ENCODE peak calls at places on chromosomes 13 and 19, in eight cellular contexts. One of them, this sample, is unnamed.

GRCh38 chr19:5131031-5131865 is 162.3 kb downstream of the KDM4B start:
- DNase-seq in PC-9: no peak
- DNase-seq in A549: no peak
- DNase-seq in CD4-positive, alpha-beta T cell: no peak
- DNase-seq in astrocyte: no peak
- DNase-seq in mammary epithelial cell: no peak
- DNase-seq in small intestine: no peak
- DNase-seq in GM23248: no peak
- DNase-seq in this sample: no peak

GRCh38 chr13:104301216-104301975 is 1235.2 kb upstream of the SLC10A2 start:
- DNase-seq in PC-9: no peak
- DNase-seq in A549: no peak
- DNase-seq in CD4-positive, alpha-beta T cell: no peak
- DNase-seq in astrocyte: peak
- DNase-seq in mammary epithelial cell: no peak
- DNase-seq in small intestine: no peak
- DNase-seq in GM23248: no peak
- DNase-seq in this sample: no peak

GRCh38 chr19:2166741-2167738 is 3.3 kb downstream of the DOT1L start:
- DNase-seq in PC-9: peak
- DNase-seq in A549: no peak
- DNase-seq in CD4-positive, alpha-beta T cell: no peak
- DNase-seq in astrocyte: peak
- DNase-seq in mammary epithelial cell: peak
- DNase-seq in small intestine: peak
- DNase-seq in GM23248: peak
- DNase-seq in this sample: peak

GRCh38 chr19:2059422-2060201 is 8.6 kb upstream of the MKNK2 start:
- DNase-seq in PC-9: peak
- DNase-seq in A549: peak
- DNase-seq in CD4-positive, alpha-beta T cell: no peak
- DNase-seq in astrocyte: peak
- DNase-seq in mammary epithelial cell: peak
- DNase-seq in small intestine: peak
- DNase-seq in GM23248: peak
- DNase-seq in this sample: peak

GRCh38 chr13:50990540-50991506 is 81.2 kb downstream of the RNASEH2B start:
- DNase-seq in PC-9: no peak
- DNase-seq in A549: no peak
- DNase-seq in CD4-positive, alpha-beta T cell: no peak
- DNase-seq in astrocyte: peak
- DNase-seq in mammary epithelial cell: no peak
- DNase-seq in small intestine: no peak
- DNase-seq in GM23248: peak
- DNase-seq in this sample: no peak

GRCh38 chr19:45913874-45914830 is at the start of gene NANOS2:
- DNase-seq in PC-9: no peak
- DNase-seq in A549: no peak
- DNase-seq in CD4-positive, alpha-beta T cell: no peak
- DNase-seq in astrocyte: no peak
- DNase-seq in mammary epithelial cell: no peak
- DNase-seq in small intestine: no peak
- DNase-seq in GM23248: no peak
- DNase-seq in this sample: no peak

GRCh38 chr19:57803594-57804325 is 11.0 kb downstream of the ZNF552 start:
- DNase-seq in PC-9: peak
- DNase-seq in A549: no peak
- DNase-seq in CD4-positive, alpha-beta T cell: no peak
- DNase-seq in astrocyte: peak
- DNase-seq in mammary epithelial cell: peak
- DNase-seq in small intestine: peak
- DNase-seq in GM23248: peak
- DNase-seq in this sample: no peak

GRCh38 chr13:75326173-75327131 is 155.5 kb downstream of the TBC1D4 start:
- DNase-seq in PC-9: no peak
- DNase-seq in A549: no peak
- DNase-seq in CD4-positive, alpha-beta T cell: peak
- DNase-seq in astrocyte: peak
- DNase-seq in mammary epithelial cell: peak
- DNase-seq in small intestine: peak
- DNase-seq in GM23248: peak
- DNase-seq in this sample: no peak

GRCh38 chr19:46250057-46250456 is 20.5 kb downstream of the IGFL1 start:
- DNase-seq in PC-9: no peak
- DNase-seq in A549: no peak
- DNase-seq in CD4-positive, alpha-beta T cell: no peak
- DNase-seq in astrocyte: no peak
- DNase-seq in mammary epithelial cell: peak
- DNase-seq in small intestine: no peak
- DNase-seq in GM23248: no peak
- DNase-seq in this sample: no peak

GRCh38 chr13:106349080-106349841 is 186.2 kb downstream of the EFNB2 start:
- DNase-seq in PC-9: peak
- DNase-seq in A549: no peak
- DNase-seq in CD4-positive, alpha-beta T cell: no peak
- DNase-seq in astrocyte: peak
- DNase-seq in mammary epithelial cell: peak
- DNase-seq in small intestine: peak
- DNase-seq in GM23248: no peak
- DNase-seq in this sample: peak

GRCh38 chr19:35471946-35472345 is 18.3 kb downstream of the KRTDAP start:
- DNase-seq in PC-9: no peak
- DNase-seq in A549: no peak
- DNase-seq in CD4-positive, alpha-beta T cell: no peak
- DNase-seq in astrocyte: no peak
- DNase-seq in mammary epithelial cell: no peak
- DNase-seq in small intestine: no peak
- DNase-seq in GM23248: no peak
- DNase-seq in this sample: no peak

GRCh38 chr19:7099597-7099921 is 30.1 kb downstream of the ZNF557 start:
- DNase-seq in PC-9: no peak
- DNase-seq in A549: no peak
- DNase-seq in CD4-positive, alpha-beta T cell: no peak
- DNase-seq in astrocyte: no peak
- DNase-seq in mammary epithelial cell: no peak
- DNase-seq in small intestine: no peak
- DNase-seq in GM23248: no peak
- DNase-seq in this sample: no peak

GRCh38 chr13:87129602-87130300 is 541.4 kb upstream of the SLITRK5 start:
- DNase-seq in PC-9: no peak
- DNase-seq in A549: no peak
- DNase-seq in CD4-positive, alpha-beta T cell: no peak
- DNase-seq in astrocyte: peak
- DNase-seq in mammary epithelial cell: peak
- DNase-seq in small intestine: no peak
- DNase-seq in GM23248: peak
- DNase-seq in this sample: no peak

GRCh38 chr13:49958321-49958720 is 22.2 kb upstream of the SPRYD7 start:
- DNase-seq in PC-9: no peak
- DNase-seq in A549: no peak
- DNase-seq in CD4-positive, alpha-beta T cell: no peak
- DNase-seq in astrocyte: peak
- DNase-seq in mammary epithelial cell: peak
- DNase-seq in small intestine: no peak
- DNase-seq in GM23248: peak
- DNase-seq in this sample: no peak

GRCh38 chr19:8255426-8256125 is 46.4 kb downstream of the CERS4 start:
- DNase-seq in PC-9: no peak
- DNase-seq in A549: no peak
- DNase-seq in CD4-positive, alpha-beta T cell: no peak
- DNase-seq in astrocyte: no peak
- DNase-seq in mammary epithelial cell: no peak
- DNase-seq in small intestine: no peak
- DNase-seq in GM23248: no peak
- DNase-seq in this sample: no peak

GRCh38 chr19:3046621-3047306 is 15.5 kb downstream of the TLE5 start:
- DNase-seq in PC-9: no peak
- DNase-seq in A549: no peak
- DNase-seq in CD4-positive, alpha-beta T cell: no peak
- DNase-seq in astrocyte: no peak
- DNase-seq in mammary epithelial cell: no peak
- DNase-seq in small intestine: no peak
- DNase-seq in GM23248: no peak
- DNase-seq in this sample: peak

GRCh38 chr19:5340637-5341447 is at the start of gene PTPRS:
- DNase-seq in PC-9: peak
- DNase-seq in A549: peak
- DNase-seq in CD4-positive, alpha-beta T cell: peak
- DNase-seq in astrocyte: peak
- DNase-seq in mammary epithelial cell: peak
- DNase-seq in small intestine: peak
- DNase-seq in GM23248: peak
- DNase-seq in this sample: peak

GRCh38 chr19:36401475-36401874 is 17.0 kb downstream of the ZFP82 start:
- DNase-seq in PC-9: no peak
- DNase-seq in A549: no peak
- DNase-seq in CD4-positive, alpha-beta T cell: no peak
- DNase-seq in astrocyte: no peak
- DNase-seq in mammary epithelial cell: no peak
- DNase-seq in small intestine: no peak
- DNase-seq in GM23248: no peak
- DNase-seq in this sample: no peak

GRCh38 chr13:71801781-71802180 is 65.2 kb downstream of the DACH1 start:
- DNase-seq in PC-9: no peak
- DNase-seq in A549: no peak
- DNase-seq in CD4-positive, alpha-beta T cell: no peak
- DNase-seq in astrocyte: no peak
- DNase-seq in mammary epithelial cell: no peak
- DNase-seq in small intestine: no peak
- DNase-seq in GM23248: no peak
- DNase-seq in this sample: no peak

GRCh38 chr19:52535831-52536800 is 8.6 kb downstream of the ZNF808 start:
- DNase-seq in PC-9: no peak
- DNase-seq in A549: no peak
- DNase-seq in CD4-positive, alpha-beta T cell: peak
- DNase-seq in astrocyte: peak
- DNase-seq in mammary epithelial cell: peak
- DNase-seq in small intestine: peak
- DNase-seq in GM23248: peak
- DNase-seq in this sample: peak

GRCh38 chr13:102555914-102556553 is 40.8 kb upstream of the TPP2 start:
- DNase-seq in PC-9: peak
- DNase-seq in A549: peak
- DNase-seq in CD4-positive, alpha-beta T cell: no peak
- DNase-seq in astrocyte: peak
- DNase-seq in mammary epithelial cell: peak
- DNase-seq in small intestine: peak
- DNase-seq in GM23248: peak
- DNase-seq in this sample: no peak

GRCh38 chr13:76713280-76713679 is 172.9 kb downstream of the KCTD12 start:
- DNase-seq in PC-9: no peak
- DNase-seq in A549: no peak
- DNase-seq in CD4-positive, alpha-beta T cell: no peak
- DNase-seq in astrocyte: no peak
- DNase-seq in mammary epithelial cell: no peak
- DNase-seq in small intestine: no peak
- DNase-seq in GM23248: no peak
- DNase-seq in this sample: no peak

GRCh38 chr19:44003461-44004134 is 841 bp downstream of the ZNF230 start:
- DNase-seq in PC-9: no peak
- DNase-seq in A549: peak
- DNase-seq in CD4-positive, alpha-beta T cell: no peak
- DNase-seq in astrocyte: no peak
- DNase-seq in mammary epithelial cell: peak
- DNase-seq in small intestine: peak
- DNase-seq in GM23248: peak
- DNase-seq in this sample: no peak

GRCh38 chr13:19587635-19588300 is 26.4 kb upstream of the TPTE2 start:
- DNase-seq in PC-9: no peak
- DNase-seq in A549: peak
- DNase-seq in CD4-positive, alpha-beta T cell: no peak
- DNase-seq in astrocyte: peak
- DNase-seq in mammary epithelial cell: peak
- DNase-seq in small intestine: peak
- DNase-seq in GM23248: peak
- DNase-seq in this sample: no peak

GRCh38 chr13:113045214-113046007 is 60.2 kb upstream of the F7 start:
- DNase-seq in PC-9: no peak
- DNase-seq in A549: no peak
- DNase-seq in CD4-positive, alpha-beta T cell: no peak
- DNase-seq in astrocyte: no peak
- DNase-seq in mammary epithelial cell: no peak
- DNase-seq in small intestine: no peak
- DNase-seq in GM23248: no peak
- DNase-seq in this sample: no peak
- H3K27ac ChIP-seq in PC-9: no peak
- H3K27ac ChIP-seq in A549: no peak
- H3K27ac ChIP-seq in CD4-positive, alpha-beta T cell: no peak
- H3K27ac ChIP-seq in astrocyte: no peak
- H3K27ac ChIP-seq in mammary epithelial cell: no peak
- H3K27ac ChIP-seq in small intestine: no peak
- H3K27ac ChIP-seq in GM23248: no peak
- H3K27ac ChIP-seq in this sample: no peak

DNA sequence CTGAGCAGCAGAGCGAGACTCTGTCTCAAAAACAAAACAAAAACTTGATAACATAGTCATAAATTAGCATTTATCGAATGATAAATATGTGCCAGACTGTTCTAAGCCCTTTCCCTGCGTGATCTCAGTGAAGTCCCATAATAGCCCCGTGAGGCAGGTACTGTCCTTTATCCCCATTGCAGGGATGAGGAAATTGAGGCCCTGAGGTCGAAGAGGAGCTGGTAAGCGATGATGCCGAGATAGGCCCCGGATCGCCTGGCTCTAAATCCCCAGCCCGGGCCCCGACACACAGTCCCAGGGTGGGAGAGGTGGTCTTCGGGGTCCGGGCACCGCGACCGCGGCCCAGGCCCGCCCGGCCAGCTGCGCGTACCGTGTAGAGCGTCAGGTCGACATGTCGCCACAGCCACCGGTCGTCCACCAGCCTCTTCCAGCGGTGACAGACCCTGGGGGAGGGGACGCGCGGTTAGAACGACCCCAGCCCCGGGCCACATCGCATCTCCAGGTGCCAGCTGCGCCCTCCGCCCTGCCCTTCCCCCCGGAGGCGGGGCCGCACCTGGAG is 625 bp downstream of the FBXL12 start:
- DNase-seq in PC-9: no peak
- DNase-seq in A549: no peak
- DNase-seq in CD4-positive, alpha-beta T cell: no peak
- DNase-seq in astrocyte: no peak
- DNase-seq in mammary epithelial cell: no peak
- DNase-seq in small intestine: peak
- DNase-seq in GM23248: peak
- DNase-seq in this sample: no peak
- H3K27ac ChIP-seq in PC-9: peak
- H3K27ac ChIP-seq in A549: peak
- H3K27ac ChIP-seq in CD4-positive, alpha-beta T cell: peak
- H3K27ac ChIP-seq in astrocyte: peak
- H3K27ac ChIP-seq in mammary epithelial cell: peak
- H3K27ac ChIP-seq in small intestine: peak
- H3K27ac ChIP-seq in GM23248: peak
- H3K27ac ChIP-seq in this sample: peak

GRCh38 chr13:45219123-45219891 is 18.5 kb upstream of the KCTD4 start:
- DNase-seq in PC-9: no peak
- DNase-seq in A549: no peak
- DNase-seq in CD4-positive, alpha-beta T cell: no peak
- DNase-seq in astrocyte: no peak
- DNase-seq in mammary epithelial cell: no peak
- DNase-seq in small intestine: peak
- DNase-seq in GM23248: peak
- DNase-seq in this sample: no peak
- H3K27ac ChIP-seq in PC-9: peak
- H3K27ac ChIP-seq in A549: peak
- H3K27ac ChIP-seq in CD4-positive, alpha-beta T cell: no peak
- H3K27ac ChIP-seq in astrocyte: peak
- H3K27ac ChIP-seq in mammary epithelial cell: peak
- H3K27ac ChIP-seq in small intestine: no peak
- H3K27ac ChIP-seq in GM23248: peak
- H3K27ac ChIP-seq in this sample: no peak

GRCh38 chr13:109159650-109160309 is 530.4 kb downstream of the MYO16 start:
- DNase-seq in PC-9: no peak
- DNase-seq in A549: no peak
- DNase-seq in CD4-positive, alpha-beta T cell: no peak
- DNase-seq in astrocyte: no peak
- DNase-seq in mammary epithelial cell: no peak
- DNase-seq in small intestine: no peak
- DNase-seq in GM23248: no peak
- DNase-seq in this sample: no peak
- H3K27ac ChIP-seq in PC-9: no peak
- H3K27ac ChIP-seq in A549: peak
- H3K27ac ChIP-seq in CD4-positive, alpha-beta T cell: no peak
- H3K27ac ChIP-seq in astrocyte: no peak
- H3K27ac ChIP-seq in mammary epithelial cell: no peak
- H3K27ac ChIP-seq in small intestine: no peak
- H3K27ac ChIP-seq in GM23248: no peak
- H3K27ac ChIP-seq in this sample: no peak

This sample was measured in prostate gland.